ENCODE peak calls at places on chromosomes 13 and 19, in nine cellular contexts. V is uterus, U is esophagus squamous epithelium, P is GM10248, N is stomach, J is coronary artery, K is fibroblast of villous mesenchyme, X is IMR-90, Z is PC-3. A is an unnamed sample.

GRCh38 chr13:109479991-109480696 is 306.2 kb downstream of the IRS2 start:
- DNase-seq in V (no peak), U (no peak), P (no peak), N (peak), J (no peak), K (peak), X (peak), Z (peak), A (no peak)

GRCh38 chr13:33150146-33150545 is 133.9 kb downstream of the KL start:
- DNase-seq in V (no peak), U (no peak), P (no peak), N (no peak), J (no peak), K (peak), X (peak), Z (peak), A (no peak)

GRCh38 chr19:40006273-40006691 is 9.4 kb downstream of the ZNF546 start:
- DNase-seq in V (no peak), U (no peak), P (no peak), N (no peak), J (no peak), K (peak), X (peak), Z (peak), A (no peak)

GRCh38 chr19:40549007-40549708 is 27.5 kb upstream of the SHKBP1 start:
- DNase-seq in V (peak), U (no peak), P (peak), N (peak), J (no peak), K (peak), X (peak), Z (peak), A (no peak)

GRCh38 chr13:66076417-66076816 is 1153.7 kb downstream of the PCDH9 start:
- DNase-seq in V (no peak), U (no peak), P (no peak), N (no peak), J (no peak), K (no peak), X (peak), Z (peak), A (no peak)

GRCh38 chr19:49881186-49881585 is 3.7 kb downstream of the TBC1D17 start:
- DNase-seq in V (no peak), U (no peak), P (no peak), N (no peak), J (no peak), K (no peak), X (no peak), Z (no peak), A (no peak)

GRCh38 chr13:80529734-80530133 is 188.8 kb upstream of the SPRY2 start:
- DNase-seq in V (no peak), U (no peak), P (no peak), N (no peak), J (no peak), K (peak), X (no peak), Z (peak), A (no peak)

GRCh38 chr13:31538067-31539042 is 201.0 kb upstream of the RXFP2 start:
- DNase-seq in V (no peak), U (no peak), P (no peak), N (peak), J (no peak), K (peak), X (peak), Z (peak), A (no peak)

GRCh38 chr13:81577601-81578000 is 1236.7 kb upstream of the SPRY2 start:
- DNase-seq in V (no peak), U (no peak), P (no peak), N (no peak), J (no peak), K (no peak), X (no peak), Z (no peak), A (no peak)

GRCh38 chr13:30835442-30835841 is 70.6 kb upstream of the MEDAG start:
- DNase-seq in V (no peak), U (no peak), P (no peak), N (no peak), J (no peak), K (peak), X (peak), Z (no peak), A (no peak)

GRCh38 chr19:47848871-47849473 is 10.1 kb upstream of the TPRX2 start:
- DNase-seq in V (no peak), U (no peak), P (no peak), N (no peak), J (no peak), K (peak), X (no peak), Z (no peak), A (no peak)

GRCh38 chr19:16588089-16588823 is 16.0 kb upstream of the SLC35E1 start:
- DNase-seq in V (no peak), U (no peak), P (peak), N (no peak), J (no peak), K (peak), X (peak), Z (no peak), A (peak)

GRCh38 chr19:47373246-47374240 is 24.4 kb downstream of the DHX34 start:
- DNase-seq in V (no peak), U (no peak), P (no peak), N (no peak), J (no peak), K (no peak), X (no peak), Z (no peak), A (no peak)

GRCh38 chr13:98386632-98387031 is 190.3 kb downstream of the STK24 start:
- DNase-seq in V (no peak), U (no peak), P (no peak), N (no peak), J (no peak), K (no peak), X (no peak), Z (no peak), A (no peak)

GRCh38 chr19:2475018-2475701 is 767 bp upstream of the GADD45B start:
- DNase-seq in V (peak), U (no peak), P (peak), N (peak), J (peak), K (peak), X (peak), Z (peak), A (no peak)

GRCh38 chr13:73248711-73249580 is 190.1 kb downstream of the KLF5 start:
- DNase-seq in V (no peak), U (no peak), P (no peak), N (peak), J (no peak), K (peak), X (peak), Z (peak), A (no peak)

GRCh38 chr13:112730157-112730671 is 40.4 kb downstream of the ATP11A start:
- DNase-seq in V (no peak), U (no peak), P (no peak), N (peak), J (no peak), K (peak), X (no peak), Z (no peak), A (no peak)

GRCh38 chr19:52034051-52034728 is 6.0 kb upstream of the ZNF614 start:
- DNase-seq in V (no peak), U (no peak), P (no peak), N (no peak), J (no peak), K (peak), X (peak), Z (no peak), A (no peak)

GRCh38 chr13:70623260-70623659 is 515.0 kb upstream of the KLHL1 start:
- DNase-seq in V (no peak), U (no peak), P (no peak), N (no peak), J (no peak), K (peak), X (peak), Z (peak), A (no peak)

GRCh38 chr13:112859817-112860190 is 109.2 kb upstream of the MCF2L start:
- DNase-seq in V (peak), U (no peak), P (peak), N (no peak), J (no peak), K (peak), X (peak), Z (peak), A (no peak)

GRCh38 chr13:110342474-110342873 is 35.4 kb downstream of the COL4A2 start:
- DNase-seq in V (no peak), U (no peak), P (no peak), N (no peak), J (peak), K (no peak), X (no peak), Z (no peak), A (no peak)

GRCh38 chr19:19224852-19225494 is 13.2 kb downstream of the NCAN start:
- DNase-seq in V (no peak), U (no peak), P (peak), N (peak), J (no peak), K (peak), X (peak), Z (peak), A (peak)

GRCh38 chr13:49954674-49955455 is 18.7 kb upstream of the SPRYD7 start:
- DNase-seq in V (no peak), U (no peak), P (no peak), N (no peak), J (no peak), K (no peak), X (peak), Z (no peak), A (no peak)

GRCh38 chr13:41762796-41763195 is 198.1 kb downstream of the VWA8 start:
- DNase-seq in V (no peak), U (no peak), P (no peak), N (no peak), J (no peak), K (peak), X (no peak), Z (no peak), A (no peak)

GRCh38 chr19:39679056-39679790 is 23.5 kb downstream of the LGALS16 start:
- DNase-seq in V (no peak), U (no peak), P (peak), N (no peak), J (no peak), K (no peak), X (no peak), Z (no peak), A (no peak)

GRCh38 chr19:35178701-35179100 is 24.2 kb downstream of the FXYD5 start:
- DNase-seq in V (peak), U (no peak), P (no peak), N (no peak), J (no peak), K (peak), X (no peak), Z (no peak), A (no peak)

GRCh38 chr19:55635334-55635717 is 5.5 kb upstream of the ZNF580 start:
- DNase-seq in V (no peak), U (no peak), P (no peak), N (no peak), J (peak), K (no peak), X (no peak), Z (no peak), A (no peak)

GRCh38 chr19:33641956-33642498 is 20.3 kb downstream of the CHST8 start:
- DNase-seq in V (no peak), U (no peak), P (no peak), N (no peak), J (peak), K (no peak), X (no peak), Z (no peak), A (no peak)

GRCh38 chr13:113936566-113936965 is 37.3 kb downstream of the C13orf46 start:
- DNase-seq in V (no peak), U (no peak), P (no peak), N (no peak), J (no peak), K (no peak), X (no peak), Z (no peak), A (peak)

GRCh38 chr19:36113895-36114762 is 546 bp downstream of the POLR2I start:
- DNase-seq in V (no peak), U (no peak), P (no peak), N (peak), J (peak), K (peak), X (peak), Z (peak), A (no peak)

GRCh38 chr13:46520188-46520587 is 32.8 kb upstream of the LRCH1 start:
- DNase-seq in V (no peak), U (no peak), P (no peak), N (no peak), J (no peak), K (no peak), X (no peak), Z (no peak), A (no peak)

GRCh38 chr19:13953021-13953531 is 767 bp downstream of the DCAF15 start:
- DNase-seq in V (no peak), U (no peak), P (no peak), N (peak), J (no peak), K (peak), X (peak), Z (peak), A (no peak)

GRCh38 chr19:17889609-17890214 is 18.0 kb downstream of the SLC5A5 start:
- DNase-seq in V (no peak), U (no peak), P (no peak), N (no peak), J (no peak), K (peak), X (peak), Z (peak), A (no peak)

GRCh38 chr13:26946675-26947342 is 186.2 kb upstream of the GPR12 start:
- DNase-seq in V (no peak), U (no peak), P (peak), N (no peak), J (no peak), K (peak), X (peak), Z (peak), A (no peak)

GRCh38 chr19:42335374-42335936 is 10.0 kb downstream of the MEGF8 start:
- DNase-seq in V (no peak), U (no peak), P (no peak), N (no peak), J (no peak), K (no peak), X (no peak), Z (no peak), A (no peak)

GRCh38 chr13:23794267-23795161 is 94.7 kb downstream of the MIPEP start:
- DNase-seq in V (no peak), U (no peak), P (peak), N (no peak), J (no peak), K (peak), X (peak), Z (peak), A (no peak)

GRCh38 chr19:15195381-15195964 is 5.3 kb downstream of the NOTCH3 start:
- DNase-seq in V (peak), U (no peak), P (no peak), N (peak), J (peak), K (peak), X (peak), Z (peak), A (peak)
- TF ChIP-seq CTCF in V (peak), U (peak), P (peak), N (no peak), J (no peak), K (no peak), X (peak), Z (peak), A (no peak)

GRCh38 chr13:60617863-60618733 is 221.1 kb downstream of the TDRD3 start:
- DNase-seq in V (no peak), U (no peak), P (no peak), N (no peak), J (no peak), K (peak), X (peak), Z (peak), A (no peak)
- TF ChIP-seq CTCF in V (no peak), U (no peak), P (no peak), N (no peak), J (no peak), K (peak), X (peak), Z (peak), A (no peak)

GRCh38 chr19:12703056-12703455 is 6.6 kb upstream of the FBXW9 start:
- DNase-seq in V (no peak), U (no peak), P (no peak), N (no peak), J (no peak), K (peak), X (peak), Z (peak), A (no peak)
- TF ChIP-seq CTCF in V (no peak), U (no peak), P (no peak), N (no peak), J (no peak), K (no peak), X (no peak), Z (no peak), A (no peak)

DNA sequence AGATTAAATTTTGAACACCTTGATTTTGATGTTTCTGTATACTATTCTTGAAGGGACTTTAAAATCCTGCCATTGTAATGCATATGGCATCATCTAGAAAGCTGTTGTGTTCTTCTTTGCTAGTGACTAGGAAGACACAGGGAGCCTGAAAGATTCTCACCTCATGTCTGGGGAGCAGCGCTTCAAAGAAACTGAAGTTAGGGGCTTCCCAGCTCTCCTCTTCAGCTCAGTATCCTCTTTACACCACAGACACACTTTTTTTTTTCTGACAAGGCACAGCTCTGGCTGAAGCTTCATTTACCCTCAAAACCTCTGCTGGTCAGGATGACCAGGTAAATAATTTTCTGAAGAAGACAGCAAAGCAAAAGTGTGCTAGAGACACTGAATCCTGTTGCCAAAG is 255.6 kb downstream of the ITGBL1 start:
- DNase-seq in V (no peak), U (no peak), P (no peak), N (no peak), J (no peak), K (no peak), X (no peak), Z (no peak), A (no peak)
- TF ChIP-seq CTCF in V (no peak), U (no peak), P (no peak), N (no peak), J (no peak), K (no peak), X (no peak), Z (no peak), A (no peak)